ENCODE peak calls at places on chromosomes 13 and 19, in four cellular contexts. N is K562, J is HCT116, V is neural progenitor cell. R is an unnamed sample.

GRCh38 chr19:32869369-32870153 is at the start of gene SLC7A9:
- DNase-seq in N (no peak), J (no peak), V (no peak), R (no peak)

GRCh38 chr19:39824143-39825092 is 9.5 kb downstream of the DYRK1B start:
- DNase-seq in N (no peak), J (no peak), V (peak), R (no peak)

GRCh38 chr13:30235206-30235605 is 72.1 kb downstream of the KATNAL1 start:
- DNase-seq in N (no peak), J (no peak), V (no peak), R (no peak)

GRCh38 chr13:35630551-35631275 is 154.2 kb upstream of the MAB21L1 start:
- DNase-seq in N (peak), J (peak), V (peak), R (no peak)

GRCh38 chr19:28242317-28242927 is 970.5 kb downstream of the UQCRFS1 start:
- DNase-seq in N (peak), J (no peak), V (peak), R (no peak)

GRCh38 chr13:113786262-113786841 is 27.3 kb downstream of the TMEM255B start:
- DNase-seq in N (no peak), J (no peak), V (no peak), R (no peak)

GRCh38 chr19:7337380-7338194 is 11.2 kb upstream of the ARHGEF18 start:
- DNase-seq in N (no peak), J (no peak), V (no peak), R (no peak)

GRCh38 chr19:6015841-6016545 is 38.1 kb upstream of the RANBP3 start:
- DNase-seq in N (no peak), J (no peak), V (no peak), R (no peak)

GRCh38 chr19:14411161-14411560 is 8.0 kb downstream of the DDX39A start:
- DNase-seq in N (no peak), J (no peak), V (no peak), R (no peak)

GRCh38 chr13:80334582-80335260 is 6.2 kb downstream of the SPRY2 start:
- DNase-seq in N (no peak), J (no peak), V (no peak), R (no peak)

GRCh38 chr19:30566681-30567420 is 194.7 kb downstream of the ZNF536 start:
- DNase-seq in N (no peak), J (no peak), V (no peak), R (no peak)

GRCh38 chr13:21676611-21677021 is 5.7 kb downstream of the FGF9 start:
- DNase-seq in N (peak), J (no peak), V (peak), R (no peak)

GRCh38 chr13:49052801-49053200 is 77.1 kb downstream of the FNDC3A start:
- DNase-seq in N (no peak), J (no peak), V (no peak), R (no peak)

GRCh38 chr19:32397736-32398135 is 7.8 kb upstream of the DPY19L3 start:
- DNase-seq in N (no peak), J (no peak), V (no peak), R (no peak)

GRCh38 chr19:17109962-17110598 is 34.5 kb downstream of the MYO9B start:
- DNase-seq in N (no peak), J (no peak), V (no peak), R (no peak)

GRCh38 chr19:3403489-3404323 is 37.3 kb downstream of the NFIC start:
- DNase-seq in N (peak), J (no peak), V (no peak), R (no peak)

GRCh38 chr19:15422311-15423075 is 3.7 kb upstream of the AKAP8L start:
- DNase-seq in N (no peak), J (no peak), V (no peak), R (no peak)

GRCh38 chr13:42895781-42896180 is 96.3 kb downstream of the EPSTI1 start:
- DNase-seq in N (no peak), J (no peak), V (no peak), R (no peak)

GRCh38 chr19:38838986-38839761 is 7.6 kb upstream of the ECH1 start:
- DNase-seq in N (no peak), J (no peak), V (no peak), R (no peak)

DNA sequence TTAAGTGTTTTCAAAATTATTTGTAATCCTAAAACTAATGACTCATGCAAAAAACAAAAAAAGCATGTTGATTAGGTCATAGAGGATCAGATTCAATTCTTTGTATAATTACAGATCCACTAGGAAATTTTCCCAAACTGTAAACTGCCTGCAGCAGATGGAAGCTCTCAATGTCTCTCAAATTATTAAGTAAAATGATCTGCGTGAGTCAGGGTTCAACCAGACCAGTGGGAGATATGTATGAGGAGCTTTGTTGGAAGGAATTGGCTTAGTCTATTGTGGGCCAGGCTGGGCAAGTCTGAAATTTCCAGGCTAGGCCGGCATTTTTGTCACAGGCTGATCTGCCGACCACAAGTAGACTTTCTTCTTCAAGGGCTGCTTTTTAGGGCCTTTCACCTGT is 14.4 kb upstream of the SACS start:
- DNase-seq in N (no peak), J (no peak), V (no peak), R (no peak)
- TF ChIP-seq EZH2 in N (no peak), J (no peak), V (no peak), R (no peak)

GRCh38 chr13:99991806-99992242 is 10.2 kb downstream of the ZIC2 start:
- DNase-seq in N (no peak), J (no peak), V (peak), R (no peak)

GRCh38 chr13:99991013-99991805 is 9.6 kb downstream of the ZIC2 start:
- DNase-seq in N (no peak), J (no peak), V (peak), R (no peak)

GRCh38 chr13:99988469-99989375 is 7.1 kb downstream of the ZIC2 start:
- DNase-seq in N (no peak), J (no peak), V (peak), R (no peak)

GRCh38 chr13:99989376-99990044 is 7.9 kb downstream of the ZIC2 start:
- DNase-seq in N (no peak), J (no peak), V (peak), R (no peak)

GRCh38 chr13:99990045-99990977 is 8.7 kb downstream of the ZIC2 start:
- DNase-seq in N (no peak), J (no peak), V (peak), R (no peak)
- TF ChIP-seq EZH2 in N (no peak), J (no peak), V (no peak), R (no peak)

DNA sequence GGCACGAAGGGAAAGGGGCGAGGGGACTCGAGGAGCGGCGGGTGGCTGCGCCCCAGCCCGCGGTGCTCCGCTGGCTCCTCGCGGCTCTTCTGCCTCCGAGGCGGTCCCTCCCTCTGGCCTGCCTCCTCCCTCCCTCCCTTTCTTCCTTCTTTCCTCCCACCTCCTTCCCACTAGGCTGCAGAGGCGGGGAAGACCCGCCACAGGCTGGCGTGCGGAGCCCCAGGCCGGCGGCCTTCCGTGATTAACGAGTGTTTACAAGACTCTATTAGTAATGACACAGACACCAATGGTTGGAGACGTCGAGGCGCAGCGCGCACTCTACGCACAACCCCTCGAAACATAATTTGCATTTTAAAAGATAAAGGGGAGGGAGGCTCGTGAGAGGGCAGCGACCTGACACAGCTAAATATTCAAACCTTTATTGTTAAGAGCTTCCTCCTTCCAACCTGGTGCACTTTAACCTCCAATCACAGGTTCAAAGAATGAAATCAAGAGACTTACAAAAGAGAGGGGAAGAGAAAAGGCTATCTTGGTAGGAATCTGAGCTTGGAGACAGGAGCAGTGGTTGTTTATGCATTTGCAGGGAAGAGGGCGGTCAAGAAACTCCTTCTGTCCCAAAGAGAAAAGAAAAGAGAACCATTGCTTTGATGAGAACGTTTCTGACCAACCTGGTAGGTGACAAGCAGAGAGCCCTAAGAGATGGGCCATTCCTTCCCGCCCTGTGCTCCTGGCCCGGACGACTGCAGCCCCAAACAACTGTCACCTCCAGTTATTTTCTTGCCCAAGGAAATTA is at the start of gene CDX2:
- DNase-seq in N (no peak), J (peak), V (peak), R (no peak)
- TF ChIP-seq EZH2 in N (no peak), J (no peak), V (no peak), R (no peak)

GRCh38 chr13:109140777-109141354 is 511.5 kb downstream of the MYO16 start:
- DNase-seq in N (no peak), J (no peak), V (no peak), R (no peak)

GRCh38 chr13:109136873-109137272 is 507.5 kb downstream of the MYO16 start:
- DNase-seq in N (no peak), J (no peak), V (no peak), R (no peak)

GRCh38 chr13:109139346-109139745 is 509.9 kb downstream of the MYO16 start:
- DNase-seq in N (no peak), J (no peak), V (no peak), R (no peak)

GRCh38 chr13:109141716-109142115 is 512.3 kb downstream of the MYO16 start:
- DNase-seq in N (no peak), J (no peak), V (no peak), R (no peak)

GRCh38 chr13:109140054-109140776 is 510.8 kb downstream of the MYO16 start:
- DNase-seq in N (no peak), J (no peak), V (no peak), R (no peak)
- TF ChIP-seq EZH2 in N (no peak), J (no peak), V (no peak), R (no peak)